ENCODE peak calls at places on chromosomes 2 and 18, in five cellular contexts. G is mammary epithelial cell, V is fibroblast of lung, A is BJ, S is spleen. K is an unnamed sample.
A peak's percentile ranks its signal among the peaks of the same experiment; 100 is the strongest.

GRCh38 chr2:157559890-157560289 is 68.8 kb downstream of the ACVR1C start:
- DNase-seq in S (no peak), V (no peak), G (no peak), A (no peak), K (no peak)

GRCh38 chr18:58806826-58807714 is 57.6 kb upstream of the ZNF532 start:
- DNase-seq in A (no peak), S (no peak), V (no peak), G (no peak), K (no peak)

GRCh38 chr2:178074123-178075005 is 1.8 kb upstream of the PDE11A start:
- DNase-seq in A (no peak), S (no peak), G (peak; percentile 33), V (peak; percentile 56), K (no peak)

GRCh38 chr2:86028763-86029381 is 76.8 kb downstream of the POLR1A start:
- DNase-seq in G (no peak), A (no peak), V (no peak), S (peak; percentile 84), K (peak; percentile 91)

GRCh38 chr18:74790451-74790850 is 192.8 kb downstream of the ZNF407 start:
- DNase-seq in A (no peak), V (no peak), G (no peak), S (no peak), K (no peak)

GRCh38 chr2:38245114-38245641 is 131.9 kb downstream of the ATL2 start:
- DNase-seq in S (no peak), G (peak; percentile 41), V (peak; percentile 54), A (no peak), K (no peak)

GRCh38 chr2:42954227-42954962 is 162.0 kb upstream of the HAAO start:
- DNase-seq in S (no peak), G (no peak), V (peak; percentile 71), A (no peak), K (no peak)

GRCh38 chr2:238601433-238602222 is 174.9 kb downstream of the ASB1 start:
- DNase-seq in V (peak; percentile 76), A (peak; percentile 58), S (no peak), G (peak; percentile 49), K (no peak)

GRCh38 chr2:120804446-120804845 is 68.8 kb downstream of the GLI2 start:
- DNase-seq in A (no peak), G (no peak), S (no peak), V (no peak), K (no peak)

GRCh38 chr2:108534577-108535379 is 508 bp downstream of the LIMS1 start:
- DNase-seq in V (peak; percentile 42), G (peak; percentile 35), A (no peak), S (peak; percentile 94), K (peak; percentile 85)

GRCh38 chr2:160203007-160203406 is 2.9 kb upstream of the ITGB6 start:
- DNase-seq in V (no peak), A (no peak), G (no peak), S (no peak), K (no peak)

GRCh38 chr18:23191952-23192662 is 56.8 kb downstream of the CABLES1 start:
- DNase-seq in A (peak; percentile 19), S (peak; percentile 61), G (peak; percentile 36), V (peak; percentile 90), K (peak; percentile 86)

GRCh38 chr18:31199190-31199769 is 36.6 kb upstream of the DSC1 start:
- DNase-seq in A (no peak), S (no peak), G (peak; percentile 85), V (peak; percentile 39), K (no peak)

GRCh38 chr18:500230-500555 is 308 bp downstream of the COLEC12 start:
- DNase-seq in S (no peak), A (no peak), G (peak; percentile 11), V (no peak), K (no peak)

GRCh38 chr2:19623488-19623887 is 265.1 kb upstream of the OSR1 start:
- DNase-seq in S (no peak), G (peak; percentile 90), A (no peak), V (peak; percentile 81), K (no peak)

GRCh38 chr18:7459851-7460774 is 107.0 kb upstream of the PTPRM start:
- DNase-seq in S (no peak), G (no peak), V (peak; percentile 5), A (no peak), K (no peak)
- H3K4me3 ChIP-seq in S (no peak overlapping the region), G (peak overlapping the region; percentile 22), V (no peak overlapping the region), A (no peak overlapping the region), K (no peak overlapping the region)

GRCh38 chr2:217935901-217936684 is 66.7 kb downstream of the TNS1 start:
- DNase-seq in A (no peak), S (no peak), G (no peak), V (peak; percentile 84), K (peak; percentile 45)

GRCh38 chr2:217932661-217933325 is 70.0 kb downstream of the TNS1 start:
- DNase-seq in S (no peak), V (peak; percentile 71), A (no peak), G (no peak), K (peak; percentile 66)

GRCh38 chr2:217933326-217933993 is 69.3 kb downstream of the TNS1 start:
- DNase-seq in G (no peak), S (no peak), A (no peak), V (no peak), K (peak; percentile 75)

GRCh38 chr2:217935245-217935879 is 67.4 kb downstream of the TNS1 start:
- DNase-seq in A (no peak), V (peak; percentile 95), G (no peak), S (no peak), K (peak; percentile 81)

GRCh38 chr2:217934321-217935131 is 68.3 kb downstream of the TNS1 start:
- DNase-seq in A (peak; percentile 80), G (peak; percentile 68), S (no peak), V (peak; percentile 99), K (peak; percentile 76)
- H3K4me3 ChIP-seq in A (no peak overlapping the region), G (no peak overlapping the region), S (peak overlapping the region; percentile 79), V (no peak overlapping the region), K (peak overlapping the region; percentile 93)

GRCh38 chr18:57585846-57586242 is 658 bp downstream of the FECH start:
- DNase-seq in V (peak; percentile 6), S (no peak), A (no peak), G (peak; percentile 24), K (no peak)
- H3K4me3 ChIP-seq in V (peak overlapping the region; percentile 50), S (peak overlapping the region; percentile 74), A (peak overlapping the region; percentile 93), G (peak overlapping the region; percentile 71), K (peak overlapping the region; percentile 83)

GRCh38 chr2:105801961-105802360 is 57.2 kb downstream of the NCK2 start:
- DNase-seq in A (no peak), V (no peak), S (no peak), G (no peak), K (no peak)
- H3K4me3 ChIP-seq in A (no peak overlapping the region), V (no peak overlapping the region), S (no peak overlapping the region), G (no peak overlapping the region), K (no peak overlapping the region)

GRCh38 chr18:45724591-45724990 is 610 bp downstream of the SLC14A1 start:
- DNase-seq in V (peak; percentile 55), S (no peak), A (no peak), G (no peak), K (no peak)
- H3K4me3 ChIP-seq in V (peak overlapping the region; percentile 38), S (no peak overlapping the region), A (no peak overlapping the region), G (no peak overlapping the region), K (no peak overlapping the region)

GRCh38 chr2:188786368-188786781 is 187.8 kb upstream of the COL3A1 start:
- DNase-seq in S (no peak), A (no peak), V (peak; percentile 90), G (peak; percentile 8), K (no peak)

GRCh38 chr2:188788621-188789020 is 185.6 kb upstream of the COL3A1 start:
- DNase-seq in G (peak; percentile 69), A (no peak), V (peak; percentile 93), S (no peak), K (no peak)

GRCh38 chr2:188787002-188787660 is 187.0 kb upstream of the COL3A1 start:
- DNase-seq in S (no peak), G (peak; percentile 39), A (peak; percentile 92), V (peak; percentile 93), K (no peak)

GRCh38 chr2:188785515-188785914 is 188.7 kb upstream of the COL3A1 start:
- DNase-seq in G (no peak), V (peak; percentile 17), A (no peak), S (no peak), K (no peak)

DNA sequence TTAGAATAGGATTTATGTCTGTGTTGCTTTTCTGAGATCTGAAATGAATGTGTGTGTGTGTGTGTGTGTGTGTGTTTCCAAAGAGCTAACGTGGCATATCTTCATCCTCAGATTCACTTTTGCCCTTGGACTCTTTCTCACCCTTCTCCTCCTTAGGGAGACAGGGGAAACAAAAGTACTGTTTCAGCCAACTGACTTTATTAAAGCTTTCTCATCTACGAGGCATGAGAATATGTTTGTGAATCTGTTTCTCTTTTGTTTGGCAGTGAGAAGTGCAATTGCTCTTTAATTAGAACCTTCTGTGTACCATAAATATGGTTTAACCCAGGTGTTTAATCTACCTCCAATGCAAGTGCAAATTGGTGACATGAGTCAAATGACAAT is 186.5 kb upstream of the COL3A1 start:
- DNase-seq in V (peak; percentile 47), G (no peak), S (no peak), A (no peak), K (no peak)
- H3K4me3 ChIP-seq in V (peak overlapping the region; percentile 1), G (no peak overlapping the region), S (no peak overlapping the region), A (no peak overlapping the region), K (no peak overlapping the region)